ENCODE peak calls at places on chromosomes 3 and 15, in six cellular contexts. A, C, H, I, Z and U are unnamed samples. For H3K27me3, the result is how much of the 10 kb centered on the place peaks cover.

GRCh38 chr15:65416845-65417416 is 5.8 kb downstream of the IGDCC4 start:
- DNase-seq in A (peak), C (no peak), Z (no peak), I (no peak), H (peak), U (no peak)

GRCh38 chr3:42130329-42131070 is 39.3 kb downstream of the TRAK1 start:
- DNase-seq in I (no peak), Z (peak), A (peak), H (no peak), C (no peak), U (no peak)

GRCh38 chr15:98898122-98898521 is 109.5 kb downstream of the PGPEP1L start:
- DNase-seq in H (no peak), I (no peak), A (no peak), C (no peak), Z (no peak), U (no peak)

GRCh38 chr15:52790166-52790708 is at the start of gene ONECUT1:
- DNase-seq in A (peak), C (peak), Z (peak), I (peak), H (peak), U (no peak)

GRCh38 chr3:97029972-97030371 is 215.6 kb downstream of the EPHA6 start:
- DNase-seq in C (no peak), H (no peak), A (no peak), I (no peak), Z (no peak), U (no peak)

GRCh38 chr3:160133757-160134156 is 91.5 kb upstream of the C3orf80 start:
- DNase-seq in I (no peak), H (no peak), C (peak), A (no peak), Z (peak), U (no peak)

GRCh38 chr3:187640823-187641135 is 29.4 kb downstream of the SST start:
- DNase-seq in C (no peak), I (no peak), H (no peak), Z (no peak), A (no peak), U (no peak)

GRCh38 chr3:133891662-133892389 is 3.9 kb downstream of the RAB6B start:
- DNase-seq in I (no peak), H (no peak), A (no peak), Z (no peak), C (no peak), U (no peak)

GRCh38 chr3:174857301-174857700 is 1.8 kb upstream of the NAALADL2 start:
- DNase-seq in A (no peak), H (no peak), Z (no peak), I (no peak), C (no peak), U (no peak)

GRCh38 chr3:9916346-9916733 is 558 bp upstream of the IL17RC start:
- DNase-seq in A (no peak), C (peak), Z (peak), I (no peak), H (no peak), U (peak)

GRCh38 chr3:65342084-65342683 is 654.4 kb upstream of the ADAMTS9 start:
- DNase-seq in Z (peak), I (no peak), H (peak), C (no peak), A (peak), U (peak)

GRCh38 chr15:33722673-33723015 is 245.7 kb upstream of the CHRM5 start:
- DNase-seq in I (no peak), C (no peak), Z (no peak), A (no peak), H (no peak), U (no peak)

GRCh38 chr15:100099976-100100375 is 241.8 kb downstream of the ADAMTS17 start:
- DNase-seq in A (no peak), C (no peak), H (no peak), I (no peak), Z (no peak), U (no peak)

DNA sequence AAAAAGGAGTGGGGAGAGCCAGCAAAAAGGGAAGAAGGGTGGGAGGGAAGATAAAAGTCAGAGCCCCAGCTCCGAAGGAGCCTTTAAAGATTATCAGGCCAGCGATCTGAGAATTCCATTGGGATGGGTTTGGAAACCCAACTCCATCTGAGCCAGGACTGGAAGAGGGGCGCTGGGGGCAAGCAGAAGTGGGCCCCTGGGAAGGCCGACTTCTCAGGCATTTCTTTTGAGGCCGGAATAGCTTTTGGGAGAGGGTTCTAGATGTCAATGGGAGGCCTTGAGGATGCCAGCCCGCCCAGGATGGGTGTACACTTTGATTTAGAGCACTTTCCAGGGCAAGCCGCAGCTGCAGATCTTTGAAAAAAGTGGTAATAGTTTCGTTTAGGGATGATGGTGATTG is 6.6 kb upstream of the SOX2 start:
- DNase-seq in Z (no peak), H (no peak), I (no peak), C (no peak), A (no peak), U (no peak)
- H3K27me3 ChIP-seq in Z (half or more), H (under half), I (half or more), C (half or more), A (half or more), U (under half)

DNA sequence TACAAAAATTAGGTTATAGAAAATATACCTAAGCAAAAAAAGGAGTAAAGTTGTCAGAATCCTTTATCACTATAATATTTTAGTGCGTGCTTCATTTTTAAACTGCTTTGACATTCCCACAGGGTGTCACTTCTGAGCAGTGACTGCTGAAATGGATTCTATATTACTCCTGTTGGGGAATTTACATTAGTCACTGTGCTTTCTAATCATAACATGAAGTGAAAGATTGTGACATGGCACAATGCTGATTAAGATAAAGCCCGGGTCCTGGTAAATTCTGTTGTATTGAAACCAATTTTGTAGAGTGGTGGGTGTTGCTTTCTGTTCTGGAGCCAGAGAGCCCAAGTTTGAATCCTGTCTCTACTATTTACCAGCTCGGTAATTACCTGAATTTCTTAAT is 36.4 kb upstream of the EHHADH start:
- DNase-seq in Z (no peak), I (no peak), C (no peak), A (no peak), H (no peak), U (no peak)
- TF ChIP-seq CTCF in Z (no peak), I (no peak), C (no peak), A (no peak), H (no peak), U (no peak)

GRCh38 chr3:95939235-95939824 is 875.1 kb upstream of the EPHA6 start:
- DNase-seq in H (no peak), I (no peak), C (no peak), A (no peak), Z (no peak), U (no peak)

DNA sequence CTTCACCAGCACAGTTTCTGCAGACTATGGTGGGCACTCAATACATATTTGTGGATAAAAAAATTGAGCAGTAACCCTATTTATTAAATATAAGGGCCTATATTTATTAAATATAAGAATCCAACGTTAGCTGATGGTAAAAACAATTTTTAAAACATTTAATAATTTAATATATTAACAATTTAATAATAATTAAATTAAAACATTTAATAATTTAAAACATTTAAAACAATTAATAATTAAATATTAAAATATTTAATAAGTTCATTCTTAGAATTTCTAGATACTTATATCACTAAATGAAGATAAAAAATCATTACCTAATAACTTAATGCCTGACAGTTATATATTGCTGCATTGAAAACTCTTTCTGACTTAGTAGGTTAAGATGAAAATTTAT is 880.2 kb upstream of the EPHA6 start:
- DNase-seq in H (no peak), Z (no peak), A (no peak), I (no peak), C (no peak), U (no peak)
- H3K27me3 ChIP-seq in H (under half), Z (under half), A (under half), I (under half), C (under half), U (under half)

GRCh38 chr3:56845505-56845904 is 43.8 kb upstream of the ARHGEF3 start:
- DNase-seq in Z (peak), I (no peak), A (no peak), C (no peak), H (peak), U (no peak)
- TF ChIP-seq CTCF in Z (no peak), I (no peak), A (no peak), C (no peak), H (no peak), U (no peak)

GRCh38 chr3:194327414-194328079 is 23.6 kb downstream of the CPN2 start:
- DNase-seq in A (no peak), I (no peak), H (no peak), C (no peak), Z (no peak), U (no peak)

GRCh38 chr3:194326192-194327029 is 24.7 kb downstream of the CPN2 start:
- DNase-seq in Z (no peak), A (no peak), I (no peak), C (no peak), H (no peak), U (no peak)

GRCh38 chr3:194327030-194327413 is 24.1 kb downstream of the CPN2 start:
- DNase-seq in C (no peak), A (no peak), Z (no peak), H (no peak), I (no peak), U (no peak)

GRCh38 chr3:194329566-194329965 is 21.6 kb downstream of the CPN2 start:
- DNase-seq in Z (no peak), A (no peak), C (no peak), H (no peak), I (no peak), U (no peak)

DNA sequence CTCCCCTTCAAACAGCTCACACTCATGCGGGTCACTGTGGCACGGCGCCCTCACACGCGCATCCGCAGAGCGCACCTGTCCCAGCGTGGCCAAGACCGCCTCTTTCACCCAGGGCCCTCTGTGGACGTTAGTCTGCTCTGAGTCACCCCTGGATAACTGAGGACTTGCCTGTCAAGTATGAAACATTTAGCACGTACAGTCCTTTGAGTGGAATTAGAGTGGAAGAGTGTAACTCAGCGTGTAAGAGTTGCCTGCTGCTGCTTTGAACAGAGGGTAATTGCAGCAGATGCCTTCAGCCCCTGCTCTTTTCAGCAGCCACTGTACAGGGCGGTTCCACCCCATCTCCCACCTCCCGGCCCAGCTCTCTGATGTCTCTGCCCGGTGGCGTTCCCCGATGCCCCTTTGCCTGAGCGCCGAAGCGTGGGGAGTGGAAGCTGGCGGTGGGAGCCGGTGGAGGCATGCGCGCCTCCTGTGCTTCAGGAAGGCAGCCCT is 23.0 kb downstream of the CPN2 start:
- DNase-seq in A (no peak), I (no peak), Z (peak), C (peak), H (peak), U (peak)
- H3K27me3 ChIP-seq in A (under half), I (under half), Z (under half), C (under half), H (under half), U (under half)

GRCh38 chr3:147197739-147198138 is 208.6 kb downstream of the ZIC4 start:
- DNase-seq in Z (no peak), A (no peak), H (no peak), C (no peak), I (no peak), U (no peak)

GRCh38 chr3:147187687-147188086 is 218.7 kb downstream of the ZIC4 start:
- DNase-seq in C (no peak), Z (no peak), I (no peak), A (no peak), H (no peak), U (no peak)

GRCh38 chr3:147195896-147196295 is 210.4 kb downstream of the ZIC4 start:
- DNase-seq in H (no peak), I (no peak), C (peak), Z (no peak), A (no peak), U (no peak)

GRCh38 chr3:147189016-147189415 is 217.3 kb downstream of the ZIC4 start:
- DNase-seq in H (no peak), C (no peak), A (no peak), I (no peak), Z (no peak), U (no peak)

DNA sequence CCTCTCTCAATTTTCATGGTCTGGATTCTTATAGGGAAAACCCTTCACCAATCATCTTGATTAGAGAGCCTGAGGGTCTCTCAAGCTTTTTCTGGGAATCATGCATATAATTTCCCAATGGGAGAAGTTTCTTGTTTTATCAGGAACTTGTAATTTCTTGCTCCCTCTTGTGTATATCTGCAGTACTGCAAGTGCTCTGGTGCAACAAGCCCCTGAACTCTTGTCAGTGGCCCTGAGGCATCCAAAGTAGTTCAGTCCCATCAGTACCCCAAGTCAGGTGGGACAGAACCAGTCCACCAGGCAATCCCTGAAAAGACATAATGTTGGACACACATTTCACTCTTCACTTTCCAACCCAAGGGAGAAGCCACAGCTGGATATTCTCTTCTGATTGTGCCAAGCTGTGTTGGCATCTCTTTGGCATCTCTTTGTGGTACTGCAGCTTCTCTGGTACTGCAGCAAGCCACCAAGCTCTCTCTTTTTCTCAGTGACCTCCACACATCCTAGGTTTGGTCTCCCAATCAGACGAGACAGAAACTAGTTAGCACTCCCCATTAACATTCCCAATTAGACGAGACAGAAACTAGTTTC is 214.5 kb downstream of the ZIC4 start:
- DNase-seq in Z (peak), C (no peak), H (peak), I (no peak), A (peak), U (peak)
- TF ChIP-seq CTCF in Z (peak), C (peak), H (peak), I (no peak), A (peak), U (peak)

GRCh38 chr15:60000824-60001641 is 3.1 kb upstream of the FOXB1 start:
- DNase-seq in H (no peak), I (no peak), C (peak), A (no peak), Z (no peak), U (no peak)

GRCh38 chr15:60001642-60002527 is 2.2 kb upstream of the FOXB1 start:
- DNase-seq in Z (no peak), H (no peak), A (no peak), C (peak), I (no peak), U (no peak)

GRCh38 chr15:60003243-60004018 is 680 bp upstream of the FOXB1 start:
- DNase-seq in I (no peak), C (peak), Z (no peak), A (no peak), H (no peak), U (no peak)

GRCh38 chr15:60004019-60004845 is at the start of gene FOXB1:
- DNase-seq in I (no peak), H (no peak), C (peak), Z (no peak), A (peak), U (no peak)

GRCh38 chr15:60002528-60003218 is 1.4 kb upstream of the FOXB1 start:
- DNase-seq in Z (no peak), H (no peak), I (no peak), A (no peak), C (peak), U (no peak)
- H3K27me3 ChIP-seq in Z (half or more), H (half or more), I (half or more), A (half or more), C (half or more), U (half or more)

DNA sequence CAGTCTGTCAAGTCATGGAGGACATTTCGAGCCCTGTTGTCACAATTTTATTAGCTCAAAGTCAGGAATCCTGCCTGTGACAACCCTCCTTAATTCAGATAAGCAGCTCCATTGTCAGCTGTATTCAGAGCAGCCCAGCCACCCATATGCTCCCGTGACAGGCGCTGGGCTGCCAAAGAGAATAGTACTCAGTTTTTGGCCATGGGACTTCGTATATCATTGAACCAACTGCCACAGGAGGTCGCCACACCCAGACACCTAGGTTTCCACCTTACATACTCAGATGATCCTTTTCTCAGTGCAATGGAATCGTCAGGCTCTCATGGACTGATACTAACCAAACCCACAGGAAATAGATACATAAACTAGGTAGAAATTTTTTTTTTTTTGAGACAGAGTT is 100.2 kb downstream of the C3orf70 start:
- DNase-seq in Z (no peak), I (no peak), A (no peak), H (no peak), C (no peak), U (no peak)
- TF ChIP-seq CTCF in Z (no peak), I (no peak), A (no peak), H (no peak), C (no peak), U (no peak)

GRCh38 chr3:147412491-147412916 is 3.3 kb downstream of the ZIC1 start:
- DNase-seq in H (no peak), Z (no peak), C (peak), I (no peak), A (no peak), U (no peak)
- H3K27me3 ChIP-seq in H (half or more), Z (half or more), C (half or more), I (under half), A (half or more), U (under half)

DNA sequence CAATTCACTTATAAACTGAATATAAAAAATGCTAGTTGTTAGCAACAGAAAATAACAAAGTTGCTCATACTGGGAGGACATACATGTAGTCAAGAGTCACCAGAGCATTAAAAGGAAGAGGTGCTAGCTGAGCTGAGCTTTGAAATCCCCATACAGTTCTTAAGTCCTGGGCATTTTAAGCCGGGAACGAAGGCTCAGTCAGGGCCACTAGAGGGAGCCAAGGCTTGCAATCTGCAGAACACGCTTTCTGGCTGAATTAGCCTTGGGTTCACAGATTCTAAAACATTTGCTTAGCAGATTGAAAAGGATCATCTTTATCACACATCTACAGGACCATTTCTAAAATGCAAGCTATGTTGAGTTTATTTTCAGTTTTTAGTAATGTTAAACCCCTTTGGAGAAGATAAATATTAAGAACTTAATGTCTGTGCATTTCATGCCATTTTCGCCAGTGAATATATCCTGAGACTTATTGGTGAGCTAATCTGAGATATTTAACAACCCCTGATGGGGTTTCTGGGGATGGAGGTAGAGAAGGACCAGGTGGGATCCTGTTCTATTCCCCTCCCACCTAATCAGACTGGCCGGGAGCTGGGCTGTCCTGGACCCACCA is 26.3 kb upstream of the MNS1 start:
- DNase-seq in I (peak), A (peak), Z (peak), H (peak), C (peak), U (peak)
- TF ChIP-seq CTCF in I (peak), A (peak), Z (peak), H (peak), C (peak), U (peak)